ENCODE peak calls at places on chromosome 2, in six cellular contexts. J is fibroblast of the aortic adventitia; D is endothelial cell of umbilical vein; M is lung; V is MM.1S; A is CD4-positive, CD25-positive, alpha-beta regulatory T cell. B is an unnamed sample.

GRCh38 chr2:12618576-12618975 is 98.2 kb upstream of the TRIB2 start:
- DNase-seq in D (no peak), A (no peak), J (no peak), M (no peak), V (no peak), B (no peak)

GRCh38 chr2:24261441-24261840 is 86.6 kb downstream of the FAM228A start:
- DNase-seq in V (no peak), M (no peak), J (no peak), A (peak), D (peak), B (no peak)

GRCh38 chr2:192148620-192149321 is 46.0 kb downstream of the TMEFF2 start:
- DNase-seq in D (peak), M (no peak), A (no peak), V (no peak), J (peak), B (peak)

GRCh38 chr2:138202762-138203161 is 238.5 kb downstream of the HNMT start:
- DNase-seq in A (no peak), V (no peak), D (no peak), M (no peak), J (no peak), B (no peak)

GRCh38 chr2:54341656-54342055 is 85.6 kb upstream of the TSPYL6 start:
- DNase-seq in A (no peak), V (no peak), D (peak), J (peak), M (no peak), B (peak)

GRCh38 chr2:16908671-16909070 is 243.0 kb upstream of the CYRIA start:
- DNase-seq in J (no peak), M (no peak), A (no peak), D (no peak), V (no peak), B (peak)

GRCh38 chr2:72129676-72130340 is 17.9 kb downstream of the CYP26B1 start:
- DNase-seq in V (no peak), A (no peak), M (no peak), D (no peak), J (no peak), B (peak)

GRCh38 chr2:157302492-157303099 is 23.0 kb downstream of the ERMN start:
- DNase-seq in A (peak), M (no peak), D (peak), J (peak), V (peak), B (peak)

GRCh38 chr2:237060518-237061312 is 25.0 kb upstream of the COPS8 start:
- DNase-seq in J (peak), A (peak), D (peak), V (peak), M (no peak), B (peak)

GRCh38 chr2:221850076-221850475 is 278.0 kb upstream of the EPHA4 start:
- DNase-seq in M (no peak), J (peak), D (no peak), V (no peak), A (no peak), B (no peak)

GRCh38 chr2:119704670-119705120 is 25.7 kb downstream of the TMEM177 start:
- DNase-seq in M (no peak), D (no peak), J (peak), A (no peak), V (no peak), B (peak)

GRCh38 chr2:141455877-141456276 is 674.9 kb downstream of the LRP1B start:
- DNase-seq in M (no peak), J (no peak), D (no peak), A (no peak), V (no peak), B (no peak)

GRCh38 chr2:65069425-65069824 is 13.2 kb downstream of the CEP68 start:
- DNase-seq in D (no peak), J (no peak), V (no peak), A (no peak), M (no peak), B (no peak)

GRCh38 chr2:239369631-239370161 is 31.1 kb downstream of the HDAC4 start:
- DNase-seq in J (no peak), D (no peak), V (no peak), M (peak), A (peak), B (peak)

GRCh38 chr2:240873805-240874714 is 5.4 kb downstream of the AGXT start:
- DNase-seq in J (no peak), V (no peak), A (no peak), M (no peak), D (no peak), B (no peak)

GRCh38 chr2:70978388-70979357 is at the start of gene ANKRD53:
- DNase-seq in A (peak), J (no peak), M (peak), V (peak), D (peak), B (peak)

GRCh38 chr2:213042262-213042661 is 109.2 kb downstream of the IKZF2 start:
- DNase-seq in M (no peak), J (no peak), D (no peak), A (no peak), V (no peak), B (no peak)

GRCh38 chr2:72950558-72951255 is 33.4 kb downstream of the EMX1 start:
- DNase-seq in V (no peak), A (no peak), M (no peak), J (no peak), D (no peak), B (no peak)

GRCh38 chr2:161250864-161251436 is 57.3 kb upstream of the PSMD14 start:
- DNase-seq in V (peak), J (peak), A (peak), D (peak), M (no peak), B (peak)

GRCh38 chr2:24986397-24986796 is 14.6 kb upstream of the DNAJC27 start:
- DNase-seq in V (no peak), A (no peak), J (peak), M (no peak), D (no peak), B (peak)

GRCh38 chr2:165582409-165582808 is 112.9 kb downstream of the CSRNP3 start:
- DNase-seq in J (peak), M (no peak), A (no peak), D (no peak), V (no peak), B (peak)

GRCh38 chr2:225002656-225003045 is 39.6 kb downstream of the DOCK10 start:
- DNase-seq in A (peak), M (no peak), V (peak), J (no peak), D (no peak), B (no peak)

GRCh38 chr2:105102001-105102400 is 64.1 kb downstream of the MRPS9 start:
- DNase-seq in D (no peak), M (no peak), V (no peak), J (no peak), A (no peak), B (no peak)

DNA sequence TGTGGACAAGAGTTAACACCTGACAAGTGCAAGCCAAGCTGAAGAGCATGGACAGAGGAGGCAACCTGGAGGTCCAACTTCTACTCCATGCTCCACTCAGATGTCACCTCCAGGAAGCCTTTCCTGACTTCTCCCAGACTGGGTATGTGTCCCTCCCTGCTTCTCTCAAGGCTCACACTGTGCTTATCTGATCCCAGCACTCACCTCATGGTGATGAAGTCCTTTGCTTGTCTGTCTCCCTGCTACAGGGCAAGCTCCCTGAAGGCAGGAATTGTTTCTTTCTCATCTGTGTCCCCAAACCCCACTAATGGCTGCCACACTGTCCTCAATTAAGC is 2.7 kb upstream of the SLC30A3 start:
- DNase-seq in A (no peak), J (no peak), D (no peak), V (no peak), M (no peak), B (no peak)
- H3K4me3 ChIP-seq in A (no peak), J (no peak), D (no peak), V (no peak), M (no peak), B (no peak)

GRCh38 chr2:67217398-67217797 is 179.7 kb upstream of the ETAA1 start:
- DNase-seq in M (no peak), V (no peak), J (no peak), A (no peak), D (no peak), B (no peak)
- H3K4me3 ChIP-seq in M (no peak), V (no peak), J (no peak), A (no peak), D (no peak), B (no peak)

GRCh38 chr2:217941339-217941738 is 61.5 kb downstream of the TNS1 start:
- DNase-seq in A (no peak), D (no peak), V (no peak), J (no peak), M (no peak), B (no peak)
- H3K4me3 ChIP-seq in A (no peak), D (no peak), V (no peak), J (no peak), M (peak), B (peak)

GRCh38 chr2:127208313-127208712 is 11.8 kb downstream of the CYP27C1 start:
- DNase-seq in J (no peak), D (no peak), A (no peak), V (no peak), M (no peak), B (no peak)
- H3K4me3 ChIP-seq in J (no peak), D (no peak), A (no peak), V (no peak), M (no peak), B (no peak)

GRCh38 chr2:36781907-36782635 is 85.6 kb downstream of the VIT start:
- DNase-seq in M (no peak), J (no peak), D (no peak), A (no peak), V (no peak), B (no peak)

GRCh38 chr2:36779462-36779861 is 83.0 kb downstream of the VIT start:
- DNase-seq in D (no peak), M (no peak), V (no peak), J (no peak), A (no peak), B (no peak)

GRCh38 chr2:36783276-36783675 is 86.8 kb downstream of the VIT start:
- DNase-seq in V (no peak), A (no peak), J (no peak), M (no peak), D (no peak), B (no peak)

GRCh38 chr2:36777788-36778187 is 81.3 kb downstream of the VIT start:
- DNase-seq in V (no peak), M (no peak), D (no peak), A (no peak), J (no peak), B (no peak)

GRCh38 chr2:36780231-36780808 is 83.8 kb downstream of the VIT start:
- DNase-seq in D (peak), A (peak), V (peak), J (peak), M (no peak), B (peak)
- H3K4me3 ChIP-seq in D (no peak), A (no peak), V (no peak), J (peak), M (no peak), B (peak)

DNA sequence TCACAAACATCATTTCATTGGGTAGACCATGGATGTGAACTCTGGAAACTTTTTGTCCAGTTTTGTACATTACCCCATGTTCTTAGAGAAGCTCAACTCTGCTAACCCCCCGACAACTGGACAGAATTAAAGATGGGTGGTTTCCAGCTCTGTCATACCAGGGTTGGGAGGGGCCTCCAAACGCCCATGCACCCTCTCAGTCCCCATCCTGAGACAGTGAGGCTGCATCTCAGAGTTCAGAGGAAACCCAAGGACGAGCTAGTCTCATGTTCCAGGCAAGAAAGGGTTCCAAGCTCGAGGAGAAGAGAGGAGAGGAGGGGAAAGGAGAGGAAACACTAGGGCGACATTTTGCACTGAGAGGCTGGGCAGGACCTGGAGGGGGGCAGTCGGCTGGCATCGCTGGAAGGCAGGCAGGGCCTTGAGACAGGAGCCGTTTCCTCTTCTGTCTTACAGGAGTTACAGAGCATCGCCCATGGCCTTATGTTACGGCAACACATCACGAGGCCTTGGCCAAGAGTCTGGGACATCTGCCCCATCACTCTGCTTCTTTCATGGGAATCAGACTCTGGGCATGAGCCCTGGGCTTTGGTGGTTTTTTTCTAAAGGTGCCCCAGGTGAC is 16.4 kb downstream of the MAL start:
- DNase-seq in M (no peak), A (no peak), J (no peak), D (no peak), V (no peak), B (no peak)
- H3K4me3 ChIP-seq in M (no peak), A (no peak), J (no peak), D (no peak), V (no peak), B (no peak)

GRCh38 chr2:223971731-223972130 is 14.5 kb downstream of the MRPL44 start:
- DNase-seq in D (no peak), J (no peak), M (no peak), V (no peak), A (no peak), B (no peak)
- H3K4me3 ChIP-seq in D (no peak), J (no peak), M (no peak), V (no peak), A (no peak), B (no peak)

GRCh38 chr2:176178807-176179271 is 9.6 kb upstream of the HOXD1 start:
- DNase-seq in D (peak), M (no peak), J (no peak), A (no peak), V (no peak), B (no peak)
- H3K4me3 ChIP-seq in D (peak), M (no peak), J (no peak), A (no peak), V (peak), B (no peak)

GRCh38 chr2:176117162-176117822 is 714 bp downstream of the HOXD10 start:
- DNase-seq in D (no peak), A (no peak), V (no peak), M (no peak), J (no peak), B (no peak)
- H3K4me3 ChIP-seq in D (no peak), A (no peak), V (no peak), M (no peak), J (no peak), B (no peak)

B was measured in cardiac fibroblast.